ENCODE peak calls at places on chromosomes 13 and 19, in nine cellular contexts. J, K, E, M, X, H, W, S and U are unnamed samples.

GRCh38 chr13:102280366-102280765 is 121.5 kb downstream of the FGF14 start:
- DNase-seq in J (no peak), K (no peak), E (no peak), M (no peak), X (no peak), H (no peak), W (no peak), S (peak), U (no peak)

GRCh38 chr13:21364357-21364756 is 94.7 kb downstream of the ZDHHC20 start:
- DNase-seq in J (no peak), K (no peak), E (no peak), M (no peak), X (no peak), H (no peak), W (no peak), S (no peak), U (no peak)

GRCh38 chr19:49151339-49152217 is 3.6 kb downstream of the HRC start:
- DNase-seq in J (peak), K (no peak), E (no peak), M (no peak), X (peak), H (peak), W (peak), S (peak), U (peak)

GRCh38 chr13:93002071-93002470 is 224.5 kb upstream of the GPC6 start:
- DNase-seq in J (no peak), K (no peak), E (no peak), M (no peak), X (no peak), H (no peak), W (no peak), S (peak), U (no peak)

GRCh38 chr13:111115051-111115840 is at the start of gene ARHGEF7:
- DNase-seq in J (peak), K (no peak), E (no peak), M (no peak), X (peak), H (no peak), W (no peak), S (peak), U (peak)

GRCh38 chr13:30739646-30740642 is 4.6 kb downstream of the ALOX5AP start:
- DNase-seq in J (no peak), K (no peak), E (peak), M (peak), X (peak), H (no peak), W (peak), S (peak), U (no peak)

GRCh38 chr13:28320884-28321574 is 173.9 kb downstream of the FLT1 start:
- DNase-seq in J (no peak), K (no peak), E (no peak), M (no peak), X (no peak), H (no peak), W (no peak), S (no peak), U (no peak)

GRCh38 chr13:102580552-102581169 is 16.1 kb upstream of the TPP2 start:
- DNase-seq in J (peak), K (no peak), E (peak), M (no peak), X (peak), H (no peak), W (no peak), S (peak), U (peak)

GRCh38 chr19:32241957-32242710 is 103.3 kb upstream of the ZNF507 start:
- DNase-seq in J (no peak), K (no peak), E (no peak), M (no peak), X (no peak), H (no peak), W (no peak), S (no peak), U (no peak)

GRCh38 chr13:110327036-110327790 is 20.1 kb downstream of the COL4A2 start:
- DNase-seq in J (no peak), K (no peak), E (peak), M (no peak), X (no peak), H (peak), W (no peak), S (peak), U (no peak)

GRCh38 chr13:111916201-111916600 is 150.7 kb upstream of the SOX1 start:
- DNase-seq in J (no peak), K (no peak), E (no peak), M (no peak), X (no peak), H (no peak), W (no peak), S (no peak), U (no peak)

GRCh38 chr13:83618966-83619365 is 263.3 kb downstream of the SLITRK1 start:
- DNase-seq in J (no peak), K (no peak), E (peak), M (no peak), X (no peak), H (no peak), W (no peak), S (peak), U (no peak)

GRCh38 chr19:33828266-33829075 is 31.8 kb downstream of the KCTD15 start:
- DNase-seq in J (no peak), K (no peak), E (no peak), M (no peak), X (no peak), H (no peak), W (no peak), S (no peak), U (no peak)

GRCh38 chr13:28415994-28416411 is 78.9 kb downstream of the FLT1 start:
- DNase-seq in J (no peak), K (no peak), E (no peak), M (no peak), X (no peak), H (no peak), W (no peak), S (no peak), U (no peak)

GRCh38 chr13:83449666-83450395 is 432.4 kb downstream of the SLITRK1 start:
- DNase-seq in J (no peak), K (peak), E (peak), M (no peak), X (no peak), H (no peak), W (peak), S (peak), U (no peak)

GRCh38 chr13:32783067-32783466 is 196.8 kb downstream of the PDS5B start:
- DNase-seq in J (no peak), K (no peak), E (peak), M (no peak), X (no peak), H (no peak), W (no peak), S (peak), U (no peak)

GRCh38 chr19:13841339-13842293 is 35.3 kb upstream of the NANOS3 start:
- DNase-seq in J (no peak), K (no peak), E (no peak), M (no peak), X (no peak), H (peak), W (no peak), S (peak), U (no peak)

GRCh38 chr13:114161644-114162532 is 17.2 kb upstream of the CFAP97D2 start:
- DNase-seq in J (no peak), K (no peak), E (no peak), M (no peak), X (no peak), H (no peak), W (no peak), S (peak), U (no peak)

GRCh38 chr19:35313614-35314013 is 15.4 kb upstream of the CD22 start:
- DNase-seq in J (no peak), K (no peak), E (no peak), M (no peak), X (no peak), H (peak), W (no peak), S (no peak), U (no peak)

GRCh38 chr19:35869327-35870123 is 1.2 kb downstream of the APLP1 start:
- DNase-seq in J (peak), K (no peak), E (peak), M (peak), X (peak), H (peak), W (peak), S (peak), U (peak)

GRCh38 chr13:109093988-109094387 is 464.6 kb downstream of the MYO16 start:
- DNase-seq in J (no peak), K (no peak), E (no peak), M (no peak), X (no peak), H (no peak), W (no peak), S (no peak), U (no peak)

GRCh38 chr13:37074703-37075102 is 15.2 kb upstream of the SUPT20H start:
- DNase-seq in J (peak), K (no peak), E (no peak), M (no peak), X (no peak), H (no peak), W (no peak), S (peak), U (no peak)

GRCh38 chr13:21934309-21934708 is 263.4 kb downstream of the FGF9 start:
- DNase-seq in J (no peak), K (no peak), E (no peak), M (no peak), X (no peak), H (no peak), W (no peak), S (no peak), U (no peak)

GRCh38 chr13:91698767-91699166 is 300.3 kb downstream of the GPC5 start:
- DNase-seq in J (no peak), K (no peak), E (no peak), M (no peak), X (no peak), H (no peak), W (no peak), S (no peak), U (no peak)

GRCh38 chr13:34416833-34417425 is 525.1 kb upstream of the NBEA start:
- DNase-seq in J (no peak), K (peak), E (no peak), M (no peak), X (no peak), H (peak), W (no peak), S (peak), U (no peak)

GRCh38 chr19:44345969-44346368 is 10.5 kb downstream of the ZNF112 start:
- DNase-seq in J (no peak), K (no peak), E (no peak), M (no peak), X (no peak), H (no peak), W (no peak), S (peak), U (no peak)

GRCh38 chr13:94323746-94324408 is 155.6 kb downstream of the DCT start:
- DNase-seq in J (no peak), K (no peak), E (no peak), M (no peak), X (no peak), H (no peak), W (no peak), S (no peak), U (no peak)

GRCh38 chr13:111393221-111393790 is 72.9 kb downstream of the TEX29 start:
- DNase-seq in J (no peak), K (no peak), E (no peak), M (peak), X (no peak), H (no peak), W (no peak), S (no peak), U (no peak)

GRCh38 chr19:40806385-40807146 is 7.6 kb downstream of the EGLN2 start:
- DNase-seq in J (peak), K (peak), E (peak), M (peak), X (peak), H (peak), W (peak), S (peak), U (peak)

GRCh38 chr19:40805258-40805868 is 6.4 kb downstream of the EGLN2 start:
- DNase-seq in J (no peak), K (no peak), E (no peak), M (no peak), X (no peak), H (peak), W (no peak), S (no peak), U (no peak)

GRCh38 chr19:40808497-40808896 is 9.5 kb downstream of the EGLN2 start:
- DNase-seq in J (no peak), K (no peak), E (no peak), M (no peak), X (no peak), H (no peak), W (no peak), S (no peak), U (no peak)

GRCh38 chr19:40808021-40808325 is 9.0 kb downstream of the EGLN2 start:
- DNase-seq in J (no peak), K (no peak), E (no peak), M (no peak), X (no peak), H (no peak), W (no peak), S (no peak), U (no peak)

DNA sequence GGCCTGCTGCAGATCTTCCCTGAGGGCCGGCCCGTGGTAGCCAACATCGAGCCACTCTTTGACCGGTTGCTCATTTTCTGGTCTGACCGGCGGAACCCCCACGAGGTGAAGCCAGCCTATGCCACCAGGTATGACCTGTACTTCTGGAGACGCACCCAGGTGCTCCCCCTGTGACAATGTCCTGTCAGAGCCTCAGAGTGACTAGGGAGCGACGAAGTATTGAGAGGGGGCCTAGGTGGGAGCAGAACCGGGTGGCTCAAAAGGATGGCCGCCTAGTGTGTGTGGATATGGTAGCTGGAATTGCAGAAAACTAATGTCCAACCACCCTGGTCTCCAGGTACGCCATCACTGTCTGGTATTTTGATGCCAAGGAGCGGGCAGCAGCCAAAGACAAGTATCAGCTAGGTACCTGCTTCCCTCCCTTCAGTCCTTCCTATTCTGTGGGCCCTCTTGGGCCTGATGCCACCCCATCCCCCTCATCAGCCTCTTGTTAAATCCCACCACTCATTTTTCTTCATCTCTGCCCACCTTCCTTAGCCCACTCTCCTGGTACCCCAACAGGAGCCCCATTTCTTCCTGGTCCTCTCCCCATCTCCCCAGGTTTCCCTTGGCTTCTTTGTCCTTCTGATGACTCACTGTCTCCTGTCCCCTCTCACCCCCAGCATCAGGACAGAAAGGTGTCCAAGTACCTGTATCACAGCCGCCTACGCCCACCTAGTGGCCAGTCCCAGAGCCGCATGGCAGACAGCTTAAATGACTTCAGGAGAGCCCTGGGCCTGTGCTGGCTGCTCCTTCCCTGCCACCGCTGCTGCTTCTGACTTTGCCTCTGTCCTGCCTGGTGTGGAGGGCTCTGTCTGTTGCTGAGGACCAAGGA is 8.4 kb downstream of the EGLN2 start:
- DNase-seq in J (peak), K (no peak), E (no peak), M (no peak), X (peak), H (no peak), W (peak), S (no peak), U (no peak)
- TF ChIP-seq CTCF in J (peak), K (no peak), E (peak), M (peak), X (peak), H (no peak), W (peak), S (no peak), U (peak)

GRCh38 chr19:3238066-3238561 is 13.7 kb downstream of the CELF5 start:
- DNase-seq in J (no peak), K (no peak), E (no peak), M (no peak), X (no peak), H (no peak), W (no peak), S (no peak), U (no peak)
- TF ChIP-seq CTCF in J (no peak), K (no peak), E (no peak), M (no peak), X (no peak), H (no peak), W (no peak), S (no peak), U (no peak)

GRCh38 chr13:77815330-77815729 is 103.3 kb downstream of the EDNRB start:
- DNase-seq in J (no peak), K (no peak), E (no peak), M (no peak), X (no peak), H (no peak), W (no peak), S (no peak), U (no peak)

GRCh38 chr13:77810891-77811290 is 107.7 kb downstream of the EDNRB start:
- DNase-seq in J (no peak), K (no peak), E (no peak), M (no peak), X (no peak), H (no peak), W (no peak), S (no peak), U (no peak)

GRCh38 chr13:77811981-77812380 is 106.7 kb downstream of the EDNRB start:
- DNase-seq in J (no peak), K (no peak), E (no peak), M (no peak), X (no peak), H (no peak), W (no peak), S (no peak), U (no peak)

GRCh38 chr13:77810430-77810829 is 108.2 kb downstream of the EDNRB start:
- DNase-seq in J (peak), K (no peak), E (no peak), M (no peak), X (no peak), H (no peak), W (peak), S (peak), U (no peak)
- TF ChIP-seq CTCF in J (no peak), K (peak), E (peak), M (no peak), X (no peak), H (no peak), W (no peak), S (peak), U (peak)

DNA sequence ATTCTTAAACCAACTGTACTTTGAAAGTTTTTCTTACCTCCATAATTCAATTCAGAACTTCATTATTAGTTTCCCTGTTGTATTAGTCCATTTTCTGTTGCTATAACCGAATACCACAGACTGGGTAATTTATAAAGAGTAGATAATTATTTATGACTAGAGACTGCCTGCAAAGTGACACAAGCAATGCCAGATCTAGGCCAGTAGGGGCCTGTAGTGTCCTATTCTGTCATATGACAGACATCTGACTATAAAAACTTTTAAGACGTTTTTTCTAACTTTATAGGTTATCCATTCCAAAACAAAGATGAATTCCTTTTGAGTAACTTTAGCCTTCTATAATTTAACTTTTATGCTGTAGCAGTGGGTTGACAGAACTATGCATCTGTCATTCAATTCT is 2783.8 kb downstream of the PCDH9 start:
- DNase-seq in J (no peak), K (no peak), E (peak), M (no peak), X (peak), H (no peak), W (peak), S (no peak), U (no peak)
- TF ChIP-seq CTCF in J (peak), K (peak), E (peak), M (no peak), X (peak), H (no peak), W (peak), S (no peak), U (peak)

GRCh38 chr13:50080856-50081105 is 65.5 kb downstream of the KCNRG start:
- DNase-seq in J (no peak), K (no peak), E (no peak), M (no peak), X (no peak), H (no peak), W (no peak), S (no peak), U (no peak)

GRCh38 chr13:50082426-50083283 is 67.4 kb downstream of the KCNRG start:
- DNase-seq in J (peak), K (no peak), E (peak), M (peak), X (peak), H (peak), W (peak), S (peak), U (peak)

GRCh38 chr13:50081899-50082425 is 66.7 kb downstream of the KCNRG start:
- DNase-seq in J (peak), K (peak), E (peak), M (peak), X (peak), H (peak), W (peak), S (peak), U (peak)

GRCh38 chr13:50081106-50081898 is 66.1 kb downstream of the KCNRG start:
- DNase-seq in J (peak), K (no peak), E (no peak), M (peak), X (peak), H (peak), W (no peak), S (no peak), U (peak)

GRCh38 chr13:50085063-50085462 is 69.8 kb downstream of the KCNRG start:
- DNase-seq in J (peak), K (no peak), E (no peak), M (no peak), X (peak), H (no peak), W (no peak), S (no peak), U (no peak)
- TF ChIP-seq CTCF in J (peak), K (peak), E (peak), M (peak), X (peak), H (peak), W (peak), S (peak), U (peak)

DNA sequence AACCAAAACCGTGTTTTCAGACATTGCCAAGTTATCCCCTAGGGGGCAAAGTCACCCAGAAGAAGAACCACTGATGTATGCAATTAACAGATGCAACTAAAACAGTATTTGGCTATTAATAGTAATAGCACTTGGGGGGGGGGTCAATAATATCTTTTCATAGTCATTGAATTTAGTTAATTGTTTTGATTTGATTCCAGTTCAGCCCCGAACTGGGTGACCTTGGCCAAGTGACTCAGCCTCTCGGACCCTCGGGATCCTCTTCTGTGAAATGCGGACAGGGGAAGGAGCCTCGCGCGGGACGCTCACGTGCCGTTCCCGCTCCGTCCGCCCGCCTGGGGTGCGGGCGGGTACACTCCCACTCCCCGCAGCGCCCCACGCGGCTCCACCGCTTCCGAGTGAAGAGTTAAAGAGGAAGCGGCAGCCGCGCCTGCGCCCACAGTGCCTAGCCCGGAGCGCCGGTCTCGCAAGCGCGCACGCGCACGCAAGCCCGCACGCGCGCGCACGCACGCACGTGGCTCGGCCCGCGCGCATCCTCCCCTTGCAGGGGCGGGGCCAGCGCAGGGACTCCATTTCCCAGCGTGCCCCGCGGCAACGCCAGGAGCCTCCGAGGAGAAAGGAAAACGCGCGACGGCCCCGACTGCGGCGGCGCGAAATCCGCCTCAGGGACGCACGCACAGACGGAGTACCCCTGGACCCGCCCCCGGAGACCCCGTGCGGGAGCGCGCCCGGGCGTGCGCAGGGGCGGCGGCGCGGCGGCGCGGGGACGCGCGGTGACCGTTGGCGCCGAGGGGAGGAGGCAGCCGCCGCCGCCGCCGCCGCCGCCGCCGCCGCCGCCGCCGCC is at the start of gene DAZAP1:
- DNase-seq in J (peak), K (peak), E (peak), M (peak), X (peak), H (peak), W (peak), S (peak), U (peak)
- TF ChIP-seq CTCF in J (peak), K (peak), E (peak), M (peak), X (peak), H (peak), W (peak), S (peak), U (peak)